ENCODE peak calls at places on chromosomes 3 and 15, in five cellular contexts. N is activated naive CD8-positive, alpha-beta T cell treated with anti-CD3 and anti-CD28 coated beads, Interleukin-2, amount 50 U/mL, for 24 hours; X is CD8-positive, alpha-beta memory T cell; D is astrocyte of the cerebellum; E is DMS153. T is an unnamed sample.

GRCh38 chr3:189301479-189301878 is 129.7 kb downstream of the TPRG1 start:
- DNase-seq in E (no peak), N (no peak), D (no peak), X (no peak), T (peak; percentile 31)

GRCh38 chr3:105956311-105956710 is 87.5 kb upstream of the CBLB start:
- DNase-seq in N (no peak), X (no peak), E (no peak), D (no peak), T (no peak)

GRCh38 chr15:58483316-58483715 is 51.5 kb downstream of the LIPC start:
- DNase-seq in E (no peak), X (no peak), N (no peak), D (no peak), T (no peak)

GRCh38 chr3:43077708-43078107 is 28.2 kb downstream of the POMGNT2 start:
- DNase-seq in N (no peak), E (no peak), X (no peak), D (no peak), T (no peak)

GRCh38 chr3:11807651-11808050 is 39.0 kb downstream of the TAMM41 start:
- DNase-seq in N (no peak), E (no peak), X (no peak), D (no peak), T (no peak)

GRCh38 chr3:127747751-127748521 is 74.4 kb downstream of the MGLL start:
- DNase-seq in N (no peak), D (no peak), X (no peak), E (peak; percentile 35), T (peak; percentile 88)

GRCh38 chr3:48268381-48268935 is 27.6 kb downstream of the ZNF589 start:
- DNase-seq in D (no peak), E (peak; percentile 85), N (peak; percentile 77), X (peak; percentile 86), T (peak; percentile 82)

GRCh38 chr15:45091581-45091980 is 22.4 kb downstream of the DUOX2 start:
- DNase-seq in X (no peak), N (no peak), E (no peak), D (no peak), T (no peak)

GRCh38 chr3:33134026-33134625 is 20.3 kb downstream of the CRTAP start:
- DNase-seq in D (no peak), E (no peak), X (no peak), N (no peak), T (no peak)

T was measured in NCI-H69.